ENCODE peak calls at places on chromosome 17, in ten cellular contexts. O is mesendoderm, G is psoas muscle, H is epithelial cell of proximal tubule, K is GM23248, L is coronary artery, I is cardiac muscle cell, V is foreskin fibroblast, D is OCI-LY7, Z is lung. T is an unnamed sample.

GRCh38 chr17:43779145-43780125 is 658 bp upstream of the DUSP3 start:
- DNase-seq in H (no peak), L (no peak), Z (no peak), K (no peak), O (peak; percentile 69), G (no peak), I (no peak), V (no peak), D (no peak), T (no peak)

GRCh38 chr17:3688852-3689261 is 7.1 kb downstream of the P2RX5 start:
- DNase-seq in O (no peak), Z (no peak), I (no peak), G (no peak), D (no peak), K (no peak), H (no peak), V (no peak), L (no peak), T (no peak)

GRCh38 chr17:29012535-29012934 is 6.7 kb upstream of the SEZ6 start:
- DNase-seq in I (no peak), H (no peak), V (no peak), K (no peak), O (peak; percentile 44), D (no peak), G (no peak), L (no peak), Z (no peak), T (no peak)

GRCh38 chr17:19237389-19238166 is 412 bp downstream of the EPN2 start:
- DNase-seq in V (no peak), D (no peak), L (no peak), Z (peak; percentile 33), K (peak; percentile 53), I (no peak), H (no peak), G (peak; percentile 70), O (peak; percentile 39), T (peak; percentile 50)

GRCh38 chr17:73138541-73139138 is 26.2 kb upstream of the SSTR2 start:
- DNase-seq in Z (no peak), V (no peak), G (no peak), L (no peak), I (no peak), O (no peak), K (peak; percentile 18), H (no peak), D (no peak), T (no peak)

GRCh38 chr17:75552847-75553552 is 27.5 kb downstream of the LLGL2 start:
- DNase-seq in G (no peak), L (no peak), H (no peak), D (no peak), O (peak; percentile 93), I (peak; percentile 50), V (no peak), Z (no peak), K (no peak), T (no peak)

GRCh38 chr17:44795421-44795820 is 34.7 kb downstream of the GJC1 start:
- DNase-seq in G (no peak), H (no peak), L (no peak), V (no peak), K (no peak), Z (no peak), D (no peak), O (no peak), I (no peak), T (no peak)

GRCh38 chr17:876272-876671 is 94.1 kb downstream of the MRM3 start:
- DNase-seq in D (no peak), H (no peak), L (no peak), V (no peak), K (no peak), Z (no peak), I (no peak), G (no peak), O (peak; percentile 35), T (no peak)

GRCh38 chr17:50637829-50638571 is 3.3 kb downstream of the ABCC3 start:
- DNase-seq in V (no peak), I (no peak), H (no peak), Z (no peak), K (no peak), O (no peak), D (no peak), G (no peak), L (no peak), T (no peak)

GRCh38 chr17:1829189-1829578 is 518 bp downstream of the SMYD4 start:
- DNase-seq in O (no peak), L (no peak), G (peak; percentile 46), Z (no peak), D (peak; percentile 14), I (peak; percentile 9), K (peak; percentile 59), V (peak; percentile 6), H (no peak), T (peak; percentile 22)

DNA sequence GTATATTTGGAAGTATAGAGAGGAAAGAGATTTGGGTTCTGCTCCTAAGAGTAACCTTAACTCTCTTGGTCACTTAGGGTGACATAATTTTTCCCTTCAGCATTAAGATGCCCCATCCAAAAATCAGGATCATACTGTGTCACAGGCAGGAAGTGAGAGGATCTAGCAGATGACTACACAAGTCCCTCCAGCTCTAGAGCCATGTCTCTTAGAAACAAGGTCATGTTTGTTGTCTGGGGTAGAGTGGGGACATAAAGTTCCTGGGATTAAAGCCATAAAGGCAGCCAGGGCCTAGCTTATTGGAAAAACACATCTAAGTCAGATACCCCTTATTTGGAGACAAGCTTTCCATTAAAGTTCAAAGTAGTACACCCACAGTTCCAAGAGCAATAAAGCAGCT is 2.7 kb downstream of the CCL8 start:
- DNase-seq in D (no peak), G (no peak), I (no peak), O (no peak), H (no peak), V (no peak), L (no peak), K (no peak), Z (no peak), T (no peak)
- H3K4me3 ChIP-seq in D (no peak overlapping the region), G (no peak overlapping the region), I (no peak overlapping the region), O (no peak overlapping the region), H (no peak overlapping the region), V (no peak overlapping the region), L (no peak overlapping the region), K (no peak overlapping the region), Z (no peak overlapping the region), T (no peak overlapping the region)

GRCh38 chr17:48747445-48748363 is 19.2 kb upstream of the HOXB13 start:
- DNase-seq in O (peak; percentile 65), G (no peak), V (no peak), L (no peak), Z (no peak), D (no peak), I (no peak), K (no peak), H (no peak), T (no peak)
- H3K4me3 ChIP-seq in O (no peak overlapping the region), G (no peak overlapping the region), V (no peak overlapping the region), L (no peak overlapping the region), Z (no peak overlapping the region), D (no peak overlapping the region), I (no peak overlapping the region), K (no peak overlapping the region), H (no peak overlapping the region), T (no peak overlapping the region)

DNA sequence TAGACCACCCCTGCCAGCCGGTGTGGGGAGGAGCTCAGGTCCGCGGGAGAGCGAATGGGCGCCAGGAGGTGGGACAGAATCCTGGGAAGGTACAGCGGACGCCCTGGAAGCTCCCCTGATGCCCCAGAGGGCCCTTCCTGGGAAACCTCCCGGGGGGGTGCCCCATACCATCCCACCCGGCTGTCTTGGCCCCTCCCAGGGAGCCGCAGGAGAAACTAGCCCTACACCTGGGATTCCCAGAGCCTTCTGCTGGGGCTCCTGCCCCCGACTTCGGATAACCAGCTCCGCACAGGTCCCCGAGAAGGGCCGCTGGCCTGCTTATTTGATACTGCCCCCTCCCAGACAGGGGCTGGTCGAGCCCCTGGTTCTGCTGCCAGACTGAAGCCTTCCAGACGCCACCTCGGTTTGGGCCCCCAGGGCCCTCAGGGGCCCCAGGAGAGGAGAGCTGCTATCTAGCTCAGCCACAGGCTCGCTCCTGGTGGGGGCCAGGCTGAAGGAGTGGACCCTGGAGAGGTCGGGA is 3.0 kb upstream of the CBX4 start:
- DNase-seq in Z (no peak), O (no peak), D (no peak), G (no peak), I (no peak), H (no peak), V (no peak), L (no peak), K (no peak), T (no peak)
- H3K4me3 ChIP-seq in Z (no peak overlapping the region), O (no peak overlapping the region), D (no peak overlapping the region), G (peak overlapping the region; percentile 73), I (no peak overlapping the region), H (no peak overlapping the region), V (no peak overlapping the region), L (peak overlapping the region; percentile 63), K (no peak overlapping the region), T (no peak overlapping the region)

DNA sequence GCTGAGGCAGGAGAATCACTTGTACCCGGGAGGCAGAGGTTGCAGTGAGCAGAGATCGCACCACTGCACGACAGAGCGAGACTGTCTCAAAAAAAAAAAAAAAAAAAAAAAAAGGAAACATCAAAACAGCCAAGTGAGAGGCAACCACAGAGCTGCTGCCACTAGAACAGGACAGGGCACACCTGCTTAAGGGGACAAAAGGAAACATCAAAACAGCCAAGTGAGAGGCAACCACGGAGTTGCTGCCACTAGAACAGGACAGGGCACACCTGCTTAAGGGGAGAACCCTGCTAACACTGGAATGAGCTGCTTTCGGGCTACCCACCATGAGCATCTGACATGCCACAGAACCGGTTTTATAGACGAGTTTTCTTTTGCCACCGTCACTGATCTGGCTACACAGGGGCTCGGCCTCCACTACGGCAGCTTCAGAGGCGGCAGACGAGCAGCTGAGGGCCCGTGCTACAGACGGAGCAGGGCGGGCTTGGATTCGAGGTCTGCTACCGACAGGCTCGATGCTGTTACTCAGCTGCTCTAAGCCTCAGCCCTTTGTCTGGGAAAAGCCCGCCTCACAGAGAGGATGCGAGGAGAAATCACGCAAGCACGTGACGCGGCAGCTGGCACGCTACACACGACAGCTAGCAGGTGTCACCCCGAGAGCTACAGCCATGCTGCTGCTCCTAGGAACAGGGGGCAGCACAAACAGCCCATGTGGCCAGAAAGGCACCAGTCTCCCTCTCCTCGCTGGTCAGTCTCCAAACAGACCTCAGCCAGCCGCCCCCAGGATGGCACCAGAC is 2.0 kb downstream of the P4HB start:
- DNase-seq in I (no peak), Z (no peak), H (no peak), K (peak; percentile 32), D (no peak), L (no peak), O (no peak), G (no peak), V (no peak), T (no peak)
- H3K4me3 ChIP-seq in I (no peak overlapping the region), Z (peak overlapping the region; percentile 12), H (peak overlapping the region; percentile 93), K (peak overlapping the region; percentile 95), D (peak overlapping the region; percentile 89), L (peak overlapping the region; percentile 85), O (no peak overlapping the region), G (peak overlapping the region; percentile 82), V (peak overlapping the region; percentile 82), T (peak overlapping the region; percentile 94)